ENCODE peak calls at places on chromosomes 12 and 14, in eight cellular contexts. One of them, this sample, is unnamed.

GRCh38 chr12:65536876-65537661 is 258.6 kb downstream of the MSRB3 start:
- DNase-seq in colonic mucosa: no peak
- DNase-seq in tibial artery: peak; percentile 32
- DNase-seq in heart left ventricle: peak; percentile 56
- DNase-seq in CD4-positive, alpha-beta memory T cell: no peak
- DNase-seq in body of pancreas: no peak
- DNase-seq in upper lobe of right lung: no peak
- DNase-seq in heart right ventricle: peak; percentile 14
- DNase-seq in this sample: no peak

GRCh38 chr12:132522586-132523380 is 32.8 kb downstream of the FBRSL1 start:
- DNase-seq in colonic mucosa: no peak
- DNase-seq in heart right ventricle: no peak
- DNase-seq in CD4-positive, alpha-beta memory T cell: no peak
- DNase-seq in body of pancreas: no peak
- DNase-seq in tibial artery: no peak
- DNase-seq in upper lobe of right lung: no peak
- DNase-seq in heart left ventricle: no peak
- DNase-seq in this sample: no peak

GRCh38 chr12:89708793-89709156 is at the start of gene ATP2B1:
- DNase-seq in CD4-positive, alpha-beta memory T cell: peak; percentile 85
- DNase-seq in heart left ventricle: peak; percentile 91
- DNase-seq in tibial artery: peak; percentile 81
- DNase-seq in upper lobe of right lung: peak; percentile 95
- DNase-seq in body of pancreas: peak; percentile 90
- DNase-seq in heart right ventricle: peak; percentile 83
- DNase-seq in colonic mucosa: peak; percentile 87
- DNase-seq in this sample: peak; percentile 89

GRCh38 chr12:49916129-49916919 is 12.6 kb upstream of the FAIM2 start:
- DNase-seq in body of pancreas: no peak
- DNase-seq in CD4-positive, alpha-beta memory T cell: no peak
- DNase-seq in heart left ventricle: no peak
- DNase-seq in heart right ventricle: no peak
- DNase-seq in tibial artery: no peak
- DNase-seq in colonic mucosa: no peak
- DNase-seq in upper lobe of right lung: no peak
- DNase-seq in this sample: no peak

GRCh38 chr12:106135781-106136180 is 3.0 kb downstream of the NUAK1 start:
- DNase-seq in CD4-positive, alpha-beta memory T cell: no peak
- DNase-seq in body of pancreas: no peak
- DNase-seq in tibial artery: no peak
- DNase-seq in heart right ventricle: no peak
- DNase-seq in upper lobe of right lung: no peak
- DNase-seq in heart left ventricle: no peak
- DNase-seq in colonic mucosa: no peak
- DNase-seq in this sample: no peak

GRCh38 chr12:122097641-122098364 is 19.2 kb downstream of the MLXIP start:
- DNase-seq in upper lobe of right lung: peak; percentile 86
- DNase-seq in heart left ventricle: peak; percentile 58
- DNase-seq in CD4-positive, alpha-beta memory T cell: no peak
- DNase-seq in heart right ventricle: peak; percentile 55
- DNase-seq in colonic mucosa: peak; percentile 91
- DNase-seq in tibial artery: no peak
- DNase-seq in body of pancreas: peak; percentile 98
- DNase-seq in this sample: peak; percentile 60

GRCh38 chr14:69088523-69089445 is 64.1 kb downstream of the DCAF5 start:
- DNase-seq in heart left ventricle: no peak
- DNase-seq in body of pancreas: no peak
- DNase-seq in upper lobe of right lung: no peak
- DNase-seq in CD4-positive, alpha-beta memory T cell: no peak
- DNase-seq in tibial artery: no peak
- DNase-seq in heart right ventricle: no peak
- DNase-seq in colonic mucosa: no peak
- DNase-seq in this sample: no peak

GRCh38 chr14:104799657-104800599 is 973 bp upstream of the ZBTB42 start:
- DNase-seq in body of pancreas: peak; percentile 94
- DNase-seq in CD4-positive, alpha-beta memory T cell: peak; percentile 81
- DNase-seq in tibial artery: peak; percentile 84
- DNase-seq in upper lobe of right lung: peak; percentile 95
- DNase-seq in heart right ventricle: peak; percentile 90
- DNase-seq in heart left ventricle: peak; percentile 93
- DNase-seq in colonic mucosa: peak; percentile 88
- DNase-seq in this sample: peak; percentile 91

GRCh38 chr12:78096909-78097597 is 266.4 kb downstream of the NAV3 start:
- DNase-seq in upper lobe of right lung: no peak
- DNase-seq in tibial artery: no peak
- DNase-seq in heart right ventricle: no peak
- DNase-seq in heart left ventricle: no peak
- DNase-seq in colonic mucosa: no peak
- DNase-seq in CD4-positive, alpha-beta memory T cell: no peak
- DNase-seq in body of pancreas: no peak
- DNase-seq in this sample: no peak

GRCh38 chr12:12474471-12474928 is 88.2 kb downstream of the DUSP16 start:
- DNase-seq in colonic mucosa: no peak
- DNase-seq in tibial artery: no peak
- DNase-seq in upper lobe of right lung: no peak
- DNase-seq in heart left ventricle: no peak
- DNase-seq in CD4-positive, alpha-beta memory T cell: peak; percentile 68
- DNase-seq in heart right ventricle: no peak
- DNase-seq in body of pancreas: no peak
- DNase-seq in this sample: no peak

GRCh38 chr14:84877061-84877460 is 652.9 kb upstream of the FLRT2 start:
- DNase-seq in CD4-positive, alpha-beta memory T cell: no peak
- DNase-seq in heart right ventricle: no peak
- DNase-seq in colonic mucosa: no peak
- DNase-seq in upper lobe of right lung: no peak
- DNase-seq in body of pancreas: no peak
- DNase-seq in tibial artery: no peak
- DNase-seq in heart left ventricle: no peak
- DNase-seq in this sample: no peak

GRCh38 chr14:84885061-84885460 is 644.9 kb upstream of the FLRT2 start:
- DNase-seq in heart right ventricle: no peak
- DNase-seq in body of pancreas: no peak
- DNase-seq in upper lobe of right lung: no peak
- DNase-seq in CD4-positive, alpha-beta memory T cell: no peak
- DNase-seq in heart left ventricle: no peak
- DNase-seq in tibial artery: no peak
- DNase-seq in colonic mucosa: no peak
- DNase-seq in this sample: no peak

DNA sequence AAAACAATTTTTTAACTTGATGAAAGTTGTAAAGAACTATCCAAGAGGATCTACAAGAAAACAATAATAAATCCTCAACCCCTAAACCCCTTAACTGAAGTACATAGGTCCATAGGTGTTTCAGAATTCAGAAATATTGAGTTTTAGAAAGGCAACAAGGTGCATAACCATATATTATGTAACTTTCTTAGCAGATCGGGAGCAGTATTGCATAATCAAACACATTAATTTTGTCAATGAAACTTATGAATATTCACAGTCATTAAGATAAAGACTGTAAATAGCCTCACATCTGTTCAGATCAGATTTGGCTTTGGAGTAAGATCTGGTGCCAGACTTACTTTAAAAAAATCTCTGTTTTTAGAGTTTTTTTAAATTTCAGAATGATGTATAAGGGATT is 647.1 kb upstream of the FLRT2 start:
- DNase-seq in upper lobe of right lung: no peak
- DNase-seq in colonic mucosa: no peak
- DNase-seq in heart right ventricle: no peak
- DNase-seq in body of pancreas: no peak
- DNase-seq in heart left ventricle: no peak
- DNase-seq in tibial artery: no peak
- DNase-seq in CD4-positive, alpha-beta memory T cell: no peak
- DNase-seq in this sample: no peak
- H3K9me3 ChIP-seq in upper lobe of right lung: no peaks in the 10 kb centered on the region
- H3K9me3 ChIP-seq in colonic mucosa: no peaks in the 10 kb centered on the region
- H3K9me3 ChIP-seq in heart right ventricle: peaks cover 33% of the 10 kb centered on the region
- H3K9me3 ChIP-seq in body of pancreas: no peaks in the 10 kb centered on the region
- H3K9me3 ChIP-seq in heart left ventricle: no peaks in the 10 kb centered on the region
- H3K9me3 ChIP-seq in tibial artery: no peaks in the 10 kb centered on the region
- H3K9me3 ChIP-seq in CD4-positive, alpha-beta memory T cell: peaks cover 3% of the 10 kb centered on the region
- H3K9me3 ChIP-seq in this sample: peaks cover 38% of the 10 kb centered on the region

GRCh38 chr12:52178443-52178842 is 13.4 kb downstream of the KRT80 start:
- DNase-seq in tibial artery: no peak
- DNase-seq in heart right ventricle: no peak
- DNase-seq in CD4-positive, alpha-beta memory T cell: no peak
- DNase-seq in heart left ventricle: no peak
- DNase-seq in upper lobe of right lung: no peak
- DNase-seq in body of pancreas: no peak
- DNase-seq in colonic mucosa: no peak
- DNase-seq in this sample: no peak
- H3K4me1 ChIP-seq in tibial artery: peaks cover 16% of the 10 kb centered on the region
- H3K4me1 ChIP-seq in heart right ventricle: peaks cover 5% of the 10 kb centered on the region
- H3K4me1 ChIP-seq in CD4-positive, alpha-beta memory T cell: no peaks in the 10 kb centered on the region
- H3K4me1 ChIP-seq in heart left ventricle: peaks cover 14% of the 10 kb centered on the region
- H3K4me1 ChIP-seq in upper lobe of right lung: peaks cover 6% of the 10 kb centered on the region
- H3K4me1 ChIP-seq in body of pancreas: peaks cover 15% of the 10 kb centered on the region
- H3K4me1 ChIP-seq in colonic mucosa: no peaks in the 10 kb centered on the region
- H3K4me1 ChIP-seq in this sample: peaks cover 49% of the 10 kb centered on the region

GRCh38 chr12:76880156-76881023 is 1.6 kb upstream of the CSRP2 start:
- DNase-seq in heart left ventricle: no peak
- DNase-seq in tibial artery: no peak
- DNase-seq in colonic mucosa: no peak
- DNase-seq in CD4-positive, alpha-beta memory T cell: no peak
- DNase-seq in body of pancreas: no peak
- DNase-seq in upper lobe of right lung: no peak
- DNase-seq in heart right ventricle: no peak
- DNase-seq in this sample: no peak

GRCh38 chr12:76879710-76880025 is 849 bp upstream of the CSRP2 start:
- DNase-seq in upper lobe of right lung: no peak
- DNase-seq in tibial artery: peak; percentile 64
- DNase-seq in colonic mucosa: no peak
- DNase-seq in heart left ventricle: no peak
- DNase-seq in body of pancreas: peak; percentile 21
- DNase-seq in CD4-positive, alpha-beta memory T cell: no peak
- DNase-seq in heart right ventricle: no peak
- DNase-seq in this sample: no peak

GRCh38 chr12:76878045-76878898 is 547 bp downstream of the CSRP2 start:
- DNase-seq in heart right ventricle: no peak
- DNase-seq in upper lobe of right lung: no peak
- DNase-seq in CD4-positive, alpha-beta memory T cell: no peak
- DNase-seq in tibial artery: no peak
- DNase-seq in colonic mucosa: peak; percentile 27
- DNase-seq in heart left ventricle: no peak
- DNase-seq in body of pancreas: peak; percentile 47
- DNase-seq in this sample: no peak

GRCh38 chr12:76881152-76881551 is 2.3 kb upstream of the CSRP2 start:
- DNase-seq in upper lobe of right lung: no peak
- DNase-seq in CD4-positive, alpha-beta memory T cell: no peak
- DNase-seq in body of pancreas: no peak
- DNase-seq in heart left ventricle: no peak
- DNase-seq in colonic mucosa: no peak
- DNase-seq in tibial artery: no peak
- DNase-seq in heart right ventricle: no peak
- DNase-seq in this sample: no peak

DNA sequence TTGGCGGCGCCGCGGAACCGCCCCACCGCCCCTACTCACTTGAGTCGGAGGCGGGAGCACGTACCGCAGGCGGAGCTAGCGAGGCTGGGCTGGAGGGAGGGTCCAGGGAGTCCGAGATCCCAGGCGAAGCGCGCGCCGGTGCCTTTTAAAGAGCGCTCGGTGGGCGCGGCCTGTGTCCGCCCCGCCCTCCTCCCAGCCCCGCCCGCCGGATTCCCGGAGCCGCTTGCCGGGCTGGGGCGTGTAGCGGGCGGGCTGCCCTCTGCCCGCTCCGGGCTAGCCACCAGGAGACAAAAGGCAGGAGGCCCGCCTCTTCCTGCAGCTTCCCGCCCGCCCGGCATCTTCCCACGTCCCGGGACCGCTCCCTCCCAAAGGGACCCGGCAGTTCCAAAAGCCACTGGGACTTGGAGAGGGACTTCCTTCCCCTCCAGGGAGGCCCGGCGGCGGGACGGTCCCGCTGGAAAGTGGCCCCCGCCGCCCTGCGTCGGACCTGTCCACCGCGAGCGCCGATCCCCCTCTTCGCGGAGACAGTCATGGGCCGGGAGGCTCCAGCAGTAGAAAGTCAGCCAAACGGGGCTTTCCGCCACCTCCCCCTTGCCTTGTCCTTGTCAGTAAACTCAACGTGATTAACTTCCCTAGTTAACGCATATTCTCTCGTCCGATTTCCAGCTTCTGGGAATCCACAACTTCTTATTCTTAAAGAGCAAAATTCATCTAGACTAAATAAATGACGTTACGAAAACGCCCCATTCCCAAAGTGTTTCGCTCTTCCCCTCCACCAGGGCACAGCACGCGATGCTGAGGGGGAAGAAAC is at the start of gene CSRP2:
- DNase-seq in CD4-positive, alpha-beta memory T cell: peak; percentile 56
- DNase-seq in tibial artery: peak; percentile 88
- DNase-seq in colonic mucosa: peak; percentile 90
- DNase-seq in heart right ventricle: peak; percentile 88
- DNase-seq in heart left ventricle: peak; percentile 93
- DNase-seq in body of pancreas: peak; percentile 93
- DNase-seq in upper lobe of right lung: peak; percentile 93
- DNase-seq in this sample: peak; percentile 91
- H3K27ac ChIP-seq in CD4-positive, alpha-beta memory T cell: no peak within 1 kb of the TSS
- H3K27ac ChIP-seq in tibial artery: peak within 1 kb of the TSS; percentile 98
- H3K27ac ChIP-seq in colonic mucosa: peak within 1 kb of the TSS; percentile 48
- H3K27ac ChIP-seq in heart right ventricle: peak within 1 kb of the TSS; percentile 95
- H3K27ac ChIP-seq in heart left ventricle: peak within 1 kb of the TSS; percentile 93
- H3K27ac ChIP-seq in body of pancreas: no peak within 1 kb of the TSS
- H3K27ac ChIP-seq in upper lobe of right lung: peak within 1 kb of the TSS; percentile 90
- H3K27ac ChIP-seq in this sample: peak within 1 kb of the TSS; percentile 94

GRCh38 chr14:101444116-101444515 is 117.2 kb upstream of the DIO3 start:
- DNase-seq in heart right ventricle: no peak
- DNase-seq in upper lobe of right lung: no peak
- DNase-seq in colonic mucosa: no peak
- DNase-seq in body of pancreas: no peak
- DNase-seq in tibial artery: no peak
- DNase-seq in CD4-positive, alpha-beta memory T cell: no peak
- DNase-seq in heart left ventricle: no peak
- DNase-seq in this sample: no peak

GRCh38 chr14:101442451-101442850 is 118.8 kb upstream of the DIO3 start:
- DNase-seq in heart right ventricle: no peak
- DNase-seq in tibial artery: no peak
- DNase-seq in colonic mucosa: no peak
- DNase-seq in upper lobe of right lung: no peak
- DNase-seq in heart left ventricle: no peak
- DNase-seq in CD4-positive, alpha-beta memory T cell: peak; percentile 66
- DNase-seq in body of pancreas: no peak
- DNase-seq in this sample: no peak

GRCh38 chr14:101446387-101446969 is 114.8 kb upstream of the DIO3 start:
- DNase-seq in tibial artery: no peak
- DNase-seq in body of pancreas: no peak
- DNase-seq in CD4-positive, alpha-beta memory T cell: no peak
- DNase-seq in upper lobe of right lung: no peak
- DNase-seq in heart right ventricle: no peak
- DNase-seq in colonic mucosa: no peak
- DNase-seq in heart left ventricle: no peak
- DNase-seq in this sample: no peak

GRCh38 chr14:101441710-101442109 is 119.6 kb upstream of the DIO3 start:
- DNase-seq in upper lobe of right lung: no peak
- DNase-seq in colonic mucosa: no peak
- DNase-seq in CD4-positive, alpha-beta memory T cell: no peak
- DNase-seq in body of pancreas: no peak
- DNase-seq in heart left ventricle: no peak
- DNase-seq in tibial artery: no peak
- DNase-seq in heart right ventricle: no peak
- DNase-seq in this sample: no peak

DNA sequence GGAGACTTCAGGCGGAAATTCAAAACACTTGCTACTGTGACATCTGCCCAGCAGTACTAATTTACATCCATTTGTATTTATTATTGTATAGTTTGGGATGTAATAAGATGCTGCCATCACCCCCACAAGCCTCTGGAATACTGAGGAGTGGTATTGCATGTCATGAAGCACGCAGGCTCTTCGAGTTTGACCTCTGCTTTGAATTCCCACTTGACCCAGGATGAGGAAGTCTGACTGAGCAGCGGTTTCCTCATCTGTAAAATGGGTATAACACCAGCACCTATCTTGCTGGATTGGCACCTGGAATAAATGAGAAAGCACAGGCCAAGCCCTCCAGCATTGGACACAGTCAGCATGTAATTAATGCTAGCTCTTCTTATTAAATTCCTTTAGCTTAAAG is 116.0 kb upstream of the DIO3 start:
- DNase-seq in body of pancreas: no peak
- DNase-seq in tibial artery: no peak
- DNase-seq in heart right ventricle: no peak
- DNase-seq in colonic mucosa: no peak
- DNase-seq in upper lobe of right lung: no peak
- DNase-seq in CD4-positive, alpha-beta memory T cell: no peak
- DNase-seq in heart left ventricle: no peak
- DNase-seq in this sample: no peak
- H3K9me3 ChIP-seq in body of pancreas: no peaks in the 10 kb centered on the region
- H3K9me3 ChIP-seq in tibial artery: no peaks in the 10 kb centered on the region
- H3K9me3 ChIP-seq in heart right ventricle: no peaks in the 10 kb centered on the region
- H3K9me3 ChIP-seq in colonic mucosa: no peaks in the 10 kb centered on the region
- H3K9me3 ChIP-seq in upper lobe of right lung: no peaks in the 10 kb centered on the region
- H3K9me3 ChIP-seq in CD4-positive, alpha-beta memory T cell: no peaks in the 10 kb centered on the region
- H3K9me3 ChIP-seq in heart left ventricle: no peaks in the 10 kb centered on the region
- H3K9me3 ChIP-seq in this sample: no peaks in the 10 kb centered on the region